ENCODE peak calls at places on chromosomes 16 and 17, in eight cellular contexts. I, S, X, F, B, Q, L and Z are unnamed samples. For H3K9me3 and H3K4me1, the result is how much of the 10 kb centered on the place peaks cover.

GRCh38 chr17:65589321-65589720 is 27.9 kb upstream of the AXIN2 start:
- DNase-seq in I (no peak), S (peak), X (no peak), F (no peak), B (no peak), Q (no peak), L (no peak), Z (peak)

GRCh38 chr17:71878271-71878670 is 242.5 kb upstream of the SOX9 start:
- DNase-seq in I (no peak), S (no peak), X (no peak), F (no peak), B (no peak), Q (no peak), L (no peak), Z (no peak)

GRCh38 chr17:27646232-27646631 is 15.2 kb downstream of the LGALS9 start:
- DNase-seq in I (no peak), S (no peak), X (no peak), F (no peak), B (no peak), Q (no peak), L (no peak), Z (no peak)

GRCh38 chr16:66695935-66696668 is 441 bp downstream of the CMTM4 start:
- DNase-seq in I (peak), S (no peak), X (no peak), F (peak), B (peak), Q (peak), L (peak), Z (peak)

GRCh38 chr17:16488572-16488997 is 3.4 kb downstream of the LRRC75A start:
- DNase-seq in I (no peak), S (no peak), X (no peak), F (no peak), B (no peak), Q (no peak), L (no peak), Z (peak)

GRCh38 chr16:30997000-30997886 is 12.2 kb downstream of the HSD3B7 start:
- DNase-seq in I (peak), S (peak), X (peak), F (peak), B (peak), Q (peak), L (peak), Z (peak)

GRCh38 chr17:32689348-32689747 is 187.6 kb downstream of the MYO1D start:
- DNase-seq in I (no peak), S (no peak), X (no peak), F (no peak), B (no peak), Q (peak), L (no peak), Z (no peak)

GRCh38 chr17:73690581-73691135 is 46.4 kb upstream of the SDK2 start:
- DNase-seq in I (no peak), S (no peak), X (no peak), F (no peak), B (no peak), Q (no peak), L (no peak), Z (no peak)

GRCh38 chr16:84085774-84086173 is 31.0 kb downstream of the MBTPS1 start:
- DNase-seq in I (no peak), S (no peak), X (no peak), F (no peak), B (no peak), Q (no peak), L (no peak), Z (no peak)

GRCh38 chr16:50024207-50024606 is 818 bp upstream of the CNEP1R1 start:
- DNase-seq in I (no peak), S (no peak), X (no peak), F (no peak), B (no peak), Q (no peak), L (peak), Z (no peak)
- H3K4me3 ChIP-seq in I (no peak), S (no peak), X (no peak), F (no peak), B (no peak), Q (peak), L (no peak), Z (no peak)

DNA sequence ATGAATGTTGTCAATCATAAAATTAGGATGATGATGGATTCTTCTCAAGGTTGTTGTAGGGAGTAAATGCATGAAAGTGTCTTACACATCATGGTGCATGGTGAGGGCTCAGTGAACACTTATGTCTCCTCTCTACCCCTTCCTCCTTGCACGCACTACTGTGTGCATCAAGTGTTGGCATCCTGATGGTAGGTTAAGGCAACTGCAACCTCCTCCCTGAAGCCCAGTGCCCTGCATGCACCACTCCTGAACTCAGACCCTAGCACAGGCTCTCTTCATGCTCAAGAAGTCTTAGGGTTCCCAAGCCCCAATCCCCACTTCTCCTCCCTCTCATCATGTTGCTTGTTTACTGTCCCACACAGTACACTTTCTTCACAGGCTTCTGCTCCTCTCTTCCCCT is 105.8 kb upstream of the DNAH9 start:
- DNase-seq in I (no peak), S (no peak), X (no peak), F (no peak), B (no peak), Q (no peak), L (no peak), Z (no peak)
- H3K9me3 ChIP-seq in I (under half), S (under half), X (under half), F (under half), B (under half), Q (under half), L (under half), Z (under half)

DNA sequence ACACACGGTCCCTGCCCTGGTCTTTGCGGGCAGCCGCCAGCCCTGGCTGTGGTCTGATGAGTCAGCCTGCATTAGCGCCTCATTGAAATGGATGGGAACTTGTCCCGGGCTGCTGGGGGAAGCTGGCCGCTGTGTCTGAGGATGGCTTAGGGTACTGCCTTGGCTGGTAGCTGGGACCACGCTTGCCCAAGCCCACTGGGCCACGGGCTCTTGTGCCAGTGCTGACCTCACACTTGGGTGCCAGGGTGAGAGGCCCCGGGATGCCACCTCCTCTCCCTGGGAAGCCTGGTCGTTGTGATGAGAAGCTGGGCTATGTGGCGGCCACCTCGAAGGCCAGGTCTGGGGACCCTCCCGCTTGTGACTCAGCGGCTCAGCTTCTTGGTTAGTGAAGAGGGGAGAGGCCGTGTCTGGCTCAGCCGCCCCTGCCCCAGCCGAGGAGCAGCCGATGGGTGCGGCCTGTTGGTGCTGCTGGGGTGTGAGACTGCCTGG is 10.7 kb downstream of the CACNA1H start:
- DNase-seq in I (no peak), S (no peak), X (peak), F (no peak), B (no peak), Q (peak), L (no peak), Z (no peak)
- H3K4me1 ChIP-seq in I (half or more), S (under half), X (under half), F (under half), B (under half), Q (under half), L (under half), Z (under half)

DNA sequence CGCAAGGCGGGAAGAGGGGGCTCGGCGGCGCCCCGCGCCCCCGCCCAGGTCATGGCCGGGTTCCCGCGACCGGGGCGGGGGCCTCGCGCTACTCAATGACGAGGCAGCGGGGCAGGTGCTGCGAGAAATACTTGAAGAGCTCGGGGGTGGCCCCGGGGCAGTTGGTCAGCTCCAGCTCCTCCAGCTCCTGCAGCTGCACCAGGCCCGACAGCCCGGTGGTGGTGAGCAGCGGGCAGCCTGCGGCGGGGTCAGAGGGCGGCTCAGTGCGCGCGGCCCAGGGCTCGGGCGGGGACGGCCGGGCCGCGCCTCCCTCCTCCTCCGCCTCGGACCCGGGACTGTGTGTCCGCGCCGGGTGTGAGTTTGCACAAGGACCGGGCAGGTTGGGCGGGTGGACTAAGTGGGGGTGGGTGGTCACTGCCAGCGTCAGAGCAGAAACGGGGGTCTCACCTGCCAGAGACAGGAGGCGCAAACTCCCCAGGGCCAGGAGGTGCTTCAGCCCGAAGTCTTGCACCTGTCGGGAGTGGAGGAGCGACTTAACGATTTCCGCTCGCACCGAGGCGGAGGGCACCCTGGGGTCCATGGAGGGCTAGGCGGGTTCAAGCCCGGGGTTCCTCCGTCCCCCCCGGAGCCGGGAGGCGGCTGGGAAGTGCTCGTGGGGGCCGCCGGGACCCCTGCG is 4.1 kb upstream of the WDR24 start:
- DNase-seq in I (no peak), S (no peak), X (no peak), F (peak), B (no peak), Q (no peak), L (no peak), Z (no peak)
- H3K4me3 ChIP-seq in I (no peak), S (no peak), X (no peak), F (peak), B (peak), Q (peak), L (peak), Z (no peak)

GRCh38 chr17:82570282-82570681 is 50.8 kb downstream of the FOXK2 start:
- DNase-seq in I (no peak), S (no peak), X (no peak), F (no peak), B (no peak), Q (no peak), L (no peak), Z (no peak)
- H3K9me3 ChIP-seq in I (under half), S (under half), X (under half), F (under half), B (under half), Q (under half), L (under half), Z (under half)